ENCODE peak calls at places on chromosomes 12 and 14, in four cellular contexts. One of them, this sample, is unnamed.

GRCh38 chr12:28114488-28114887 is 75.8 kb upstream of the CCDC91 start:
- DNase-seq in NCI-H524 treated with DMSO at 0.1 percent for 48 hours: no peak
- DNase-seq in mucosa of gallbladder: no peak
- DNase-seq in heart left ventricle: no peak
- DNase-seq in this sample: no peak

GRCh38 chr12:124681779-124682391 is 114.5 kb upstream of the NCOR2 start:
- DNase-seq in mucosa of gallbladder: no peak
- DNase-seq in NCI-H524 treated with DMSO at 0.1 percent for 48 hours: no peak
- DNase-seq in heart left ventricle: peak
- DNase-seq in this sample: no peak

GRCh38 chr12:58395470-58395869 is 454.1 kb downstream of the ATP23 start:
- DNase-seq in mucosa of gallbladder: no peak
- DNase-seq in heart left ventricle: no peak
- DNase-seq in NCI-H524 treated with DMSO at 0.1 percent for 48 hours: no peak
- DNase-seq in this sample: no peak

GRCh38 chr12:94971923-94972322 is 31.6 kb downstream of the NDUFA12 start:
- DNase-seq in heart left ventricle: no peak
- DNase-seq in mucosa of gallbladder: no peak
- DNase-seq in NCI-H524 treated with DMSO at 0.1 percent for 48 hours: no peak
- DNase-seq in this sample: no peak

GRCh38 chr12:117501066-117501465 is 139.6 kb upstream of the NOS1 start:
- DNase-seq in heart left ventricle: no peak
- DNase-seq in NCI-H524 treated with DMSO at 0.1 percent for 48 hours: no peak
- DNase-seq in mucosa of gallbladder: no peak
- DNase-seq in this sample: no peak

GRCh38 chr12:56151672-56152131 is 685 bp upstream of the MYL6B start:
- DNase-seq in heart left ventricle: peak
- DNase-seq in NCI-H524 treated with DMSO at 0.1 percent for 48 hours: no peak
- DNase-seq in mucosa of gallbladder: peak
- DNase-seq in this sample: peak

GRCh38 chr12:69435644-69436043 is 34.5 kb upstream of the FRS2 start:
- DNase-seq in heart left ventricle: no peak
- DNase-seq in NCI-H524 treated with DMSO at 0.1 percent for 48 hours: no peak
- DNase-seq in mucosa of gallbladder: no peak
- DNase-seq in this sample: no peak

GRCh38 chr14:61929651-61930050 is 167.4 kb downstream of the SNAPC1 start:
- DNase-seq in heart left ventricle: no peak
- DNase-seq in NCI-H524 treated with DMSO at 0.1 percent for 48 hours: no peak
- DNase-seq in mucosa of gallbladder: no peak
- DNase-seq in this sample: no peak

GRCh38 chr14:64983439-64984310 is 3.0 kb upstream of the FNTB start:
- DNase-seq in NCI-H524 treated with DMSO at 0.1 percent for 48 hours: peak
- DNase-seq in heart left ventricle: no peak
- DNase-seq in mucosa of gallbladder: no peak
- DNase-seq in this sample: peak

GRCh38 chr14:36942522-36943245 is 229.7 kb downstream of the SLC25A21 start:
- DNase-seq in heart left ventricle: no peak
- DNase-seq in mucosa of gallbladder: no peak
- DNase-seq in NCI-H524 treated with DMSO at 0.1 percent for 48 hours: no peak
- DNase-seq in this sample: no peak

GRCh38 chr12:49345048-49345839 is 1.4 kb upstream of the DNAJC22 start:
- DNase-seq in heart left ventricle: no peak
- DNase-seq in mucosa of gallbladder: no peak
- DNase-seq in NCI-H524 treated with DMSO at 0.1 percent for 48 hours: no peak
- DNase-seq in this sample: peak

GRCh38 chr12:55188974-55189556 is 31.8 kb upstream of the OR10A7 start:
- DNase-seq in mucosa of gallbladder: peak
- DNase-seq in NCI-H524 treated with DMSO at 0.1 percent for 48 hours: peak
- DNase-seq in heart left ventricle: peak
- DNase-seq in this sample: peak

GRCh38 chr14:72752034-72752412 is 141.9 kb downstream of the DPF3 start:
- DNase-seq in mucosa of gallbladder: peak
- DNase-seq in heart left ventricle: no peak
- DNase-seq in NCI-H524 treated with DMSO at 0.1 percent for 48 hours: no peak
- DNase-seq in this sample: no peak

GRCh38 chr14:55125403-55125802 is 3.6 kb upstream of the LGALS3 start:
- DNase-seq in NCI-H524 treated with DMSO at 0.1 percent for 48 hours: no peak
- DNase-seq in mucosa of gallbladder: peak
- DNase-seq in heart left ventricle: no peak
- DNase-seq in this sample: no peak

GRCh38 chr14:54420478-54421116 is 20.6 kb downstream of the CNIH1 start:
- DNase-seq in NCI-H524 treated with DMSO at 0.1 percent for 48 hours: peak
- DNase-seq in heart left ventricle: peak
- DNase-seq in mucosa of gallbladder: no peak
- DNase-seq in this sample: peak

GRCh38 chr14:83217492-83217891 is 1683.8 kb upstream of the SEL1L start:
- DNase-seq in heart left ventricle: no peak
- DNase-seq in mucosa of gallbladder: no peak
- DNase-seq in NCI-H524 treated with DMSO at 0.1 percent for 48 hours: no peak
- DNase-seq in this sample: no peak

GRCh38 chr12:117119592-117120198 is 20.5 kb upstream of the TESC start:
- DNase-seq in mucosa of gallbladder: no peak
- DNase-seq in heart left ventricle: no peak
- DNase-seq in NCI-H524 treated with DMSO at 0.1 percent for 48 hours: no peak
- DNase-seq in this sample: no peak

GRCh38 chr12:81819991-81820633 is 61.0 kb upstream of the PPFIA2 start:
- DNase-seq in mucosa of gallbladder: no peak
- DNase-seq in heart left ventricle: no peak
- DNase-seq in NCI-H524 treated with DMSO at 0.1 percent for 48 hours: no peak
- DNase-seq in this sample: no peak

GRCh38 chr12:54370218-54370730 is 6.0 kb upstream of the GPR84 start:
- DNase-seq in heart left ventricle: peak
- DNase-seq in mucosa of gallbladder: peak
- DNase-seq in NCI-H524 treated with DMSO at 0.1 percent for 48 hours: no peak
- DNase-seq in this sample: peak

GRCh38 chr12:120711411-120711810 is 1.2 kb downstream of the UNC119B start:
- DNase-seq in mucosa of gallbladder: no peak
- DNase-seq in heart left ventricle: no peak
- DNase-seq in NCI-H524 treated with DMSO at 0.1 percent for 48 hours: no peak
- DNase-seq in this sample: no peak

GRCh38 chr12:51678086-51678724 is 87.2 kb downstream of the SCN8A start:
- DNase-seq in NCI-H524 treated with DMSO at 0.1 percent for 48 hours: peak
- DNase-seq in mucosa of gallbladder: no peak
- DNase-seq in heart left ventricle: no peak
- DNase-seq in this sample: peak

GRCh38 chr14:100296106-100296651 is 10.1 kb downstream of the SLC25A29 start:
- DNase-seq in mucosa of gallbladder: no peak
- DNase-seq in heart left ventricle: no peak
- DNase-seq in NCI-H524 treated with DMSO at 0.1 percent for 48 hours: no peak
- DNase-seq in this sample: peak

GRCh38 chr12:70812124-70812523 is 108.4 kb downstream of the PTPRR start:
- DNase-seq in NCI-H524 treated with DMSO at 0.1 percent for 48 hours: no peak
- DNase-seq in heart left ventricle: no peak
- DNase-seq in mucosa of gallbladder: peak
- DNase-seq in this sample: no peak

GRCh38 chr14:68643673-68644072 is 149.2 kb downstream of the ZFP36L1 start:
- DNase-seq in heart left ventricle: no peak
- DNase-seq in NCI-H524 treated with DMSO at 0.1 percent for 48 hours: no peak
- DNase-seq in mucosa of gallbladder: no peak
- DNase-seq in this sample: peak

GRCh38 chr14:100629696-100630095 is 42.5 kb upstream of the BEGAIN start:
- DNase-seq in mucosa of gallbladder: no peak
- DNase-seq in NCI-H524 treated with DMSO at 0.1 percent for 48 hours: no peak
- DNase-seq in heart left ventricle: no peak
- DNase-seq in this sample: no peak

GRCh38 chr14:99527026-99527425 is 45.8 kb downstream of the CCNK start:
- DNase-seq in mucosa of gallbladder: no peak
- DNase-seq in NCI-H524 treated with DMSO at 0.1 percent for 48 hours: no peak
- DNase-seq in heart left ventricle: no peak
- DNase-seq in this sample: no peak

GRCh38 chr14:70808402-70809237 is 693 bp downstream of the MAP3K9 start:
- DNase-seq in heart left ventricle: no peak
- DNase-seq in mucosa of gallbladder: no peak
- DNase-seq in NCI-H524 treated with DMSO at 0.1 percent for 48 hours: no peak
- DNase-seq in this sample: peak

This sample was measured in adrenal gland.